ENCODE peak calls at places on chromosomes 16 and 17, in five cellular contexts. One of them, this sample, is unnamed.

GRCh38 chr17:46764709-46765401 is 53.6 kb downstream of the WNT3 start:
- DNase-seq in NCI-H1694 treated with DMSO at 0.1 percent for 48 hours: no peak
- DNase-seq in right lobe of liver: no peak
- DNase-seq in T-helper 1 cell: no peak
- DNase-seq in K562: peak; percentile 87
- DNase-seq in this sample: no peak

GRCh38 chr17:18261146-18261515 is 669 bp downstream of the MIEF2 start:
- DNase-seq in K562: peak; percentile 38
- DNase-seq in right lobe of liver: peak; percentile 89
- DNase-seq in NCI-H1694 treated with DMSO at 0.1 percent for 48 hours: no peak
- DNase-seq in T-helper 1 cell: no peak
- DNase-seq in this sample: no peak

GRCh38 chr16:8963010-8963824 is 489 bp downstream of the USP7 start:
- DNase-seq in T-helper 1 cell: no peak
- DNase-seq in NCI-H1694 treated with DMSO at 0.1 percent for 48 hours: no peak
- DNase-seq in K562: no peak
- DNase-seq in right lobe of liver: no peak
- DNase-seq in this sample: no peak

GRCh38 chr16:57081744-57082143 is 10.6 kb upstream of the CPNE2 start:
- DNase-seq in right lobe of liver: no peak
- DNase-seq in K562: no peak
- DNase-seq in T-helper 1 cell: no peak
- DNase-seq in NCI-H1694 treated with DMSO at 0.1 percent for 48 hours: no peak
- DNase-seq in this sample: no peak

GRCh38 chr16:80656161-80656560 is 115.4 kb downstream of the DYNLRB2 start:
- DNase-seq in right lobe of liver: no peak
- DNase-seq in NCI-H1694 treated with DMSO at 0.1 percent for 48 hours: no peak
- DNase-seq in T-helper 1 cell: no peak
- DNase-seq in K562: no peak
- DNase-seq in this sample: no peak

GRCh38 chr16:84065536-84066132 is 23.0 kb upstream of the SLC38A8 start:
- DNase-seq in NCI-H1694 treated with DMSO at 0.1 percent for 48 hours: peak; percentile 43
- DNase-seq in K562: peak; percentile 80
- DNase-seq in right lobe of liver: no peak
- DNase-seq in T-helper 1 cell: no peak
- DNase-seq in this sample: no peak

GRCh38 chr17:70604854-70605253 is 435.5 kb downstream of the KCNJ2 start:
- DNase-seq in T-helper 1 cell: no peak
- DNase-seq in K562: no peak
- DNase-seq in NCI-H1694 treated with DMSO at 0.1 percent for 48 hours: no peak
- DNase-seq in right lobe of liver: no peak
- DNase-seq in this sample: no peak

GRCh38 chr16:1539720-1540555 is 6.5 kb downstream of the TMEM204 start:
- DNase-seq in K562: no peak
- DNase-seq in NCI-H1694 treated with DMSO at 0.1 percent for 48 hours: peak; percentile 52
- DNase-seq in T-helper 1 cell: no peak
- DNase-seq in right lobe of liver: no peak
- DNase-seq in this sample: no peak

GRCh38 chr16:84640145-84640544 is 8.2 kb upstream of the KLHL36 start:
- DNase-seq in NCI-H1694 treated with DMSO at 0.1 percent for 48 hours: no peak
- DNase-seq in T-helper 1 cell: no peak
- DNase-seq in K562: no peak
- DNase-seq in right lobe of liver: no peak
- DNase-seq in this sample: no peak

GRCh38 chr17:49984283-49984682 is 10.7 kb downstream of the DLX3 start:
- DNase-seq in K562: no peak
- DNase-seq in right lobe of liver: no peak
- DNase-seq in T-helper 1 cell: no peak
- DNase-seq in NCI-H1694 treated with DMSO at 0.1 percent for 48 hours: no peak
- DNase-seq in this sample: no peak

GRCh38 chr16:10876799-10877341 is at the start of gene CIITA:
- DNase-seq in T-helper 1 cell: no peak
- DNase-seq in right lobe of liver: peak; percentile 61
- DNase-seq in NCI-H1694 treated with DMSO at 0.1 percent for 48 hours: no peak
- DNase-seq in K562: peak; percentile 44
- DNase-seq in this sample: no peak